ENCODE peak calls at places on chromosomes 6 and 20, in seven cellular contexts. O is thoracic aorta, Z is adrenal gland, C is AG09309, K is cardiac muscle cell, X is PC-9, N is dorsolateral prefrontal cortex. M is an unnamed sample.
A peak's percentile ranks its signal among the peaks of the same experiment; 100 is the strongest.

GRCh38 chr6:106084106-106084963 is 1.8 kb upstream of the PRDM1 start:
- DNase-seq in X (no peak), N (peak; percentile 52), O (no peak), K (peak; percentile 70), Z (peak; percentile 30), C (peak; percentile 89), M (no peak)

GRCh38 chr6:43838276-43839036 is 68.4 kb downstream of the VEGFA start:
- DNase-seq in N (no peak), K (peak; percentile 67), X (peak; percentile 57), C (peak; percentile 33), O (no peak), Z (peak; percentile 83), M (peak; percentile 26)

GRCh38 chr20:5039255-5039657 is 37.9 kb upstream of the SLC23A2 start:
- DNase-seq in C (no peak), O (no peak), X (no peak), Z (no peak), N (no peak), K (no peak), M (no peak)

GRCh38 chr6:31476515-31477139 is 21.3 kb upstream of the MICB start:
- DNase-seq in K (no peak), Z (no peak), N (no peak), X (no peak), O (no peak), C (no peak), M (no peak)

GRCh38 chr6:143556529-143556928 is 45.0 kb upstream of the FUCA2 start:
- DNase-seq in O (no peak), Z (no peak), C (peak; percentile 82), X (no peak), N (no peak), K (no peak), M (peak; percentile 87)

GRCh38 chr20:33518071-33518470 is 28.2 kb downstream of the CBFA2T2 start:
- DNase-seq in C (peak; percentile 25), N (no peak), O (no peak), Z (peak; percentile 20), K (no peak), X (peak; percentile 36), M (peak; percentile 17)

GRCh38 chr6:118263929-118264486 is 284.1 kb upstream of the PLN start:
- DNase-seq in O (no peak), X (peak; percentile 31), C (no peak), N (no peak), K (peak; percentile 58), Z (peak; percentile 28), M (no peak)

GRCh38 chr20:61719691-61720347 is 345.9 kb downstream of the TAF4 start:
- DNase-seq in Z (no peak), N (no peak), O (no peak), C (no peak), X (no peak), K (no peak), M (no peak)

GRCh38 chr20:327946-328563 is 2.7 kb downstream of the SOX12 start:
- DNase-seq in C (no peak), X (no peak), O (no peak), Z (no peak), K (no peak), N (no peak), M (no peak)

GRCh38 chr20:51221103-51221502 is 198.2 kb upstream of the KCNG1 start:
- DNase-seq in N (no peak), Z (no peak), O (no peak), K (no peak), X (no peak), C (no peak), M (no peak)

GRCh38 chr6:46029602-46030001 is 13.9 kb upstream of the CLIC5 start:
- DNase-seq in X (no peak), N (no peak), K (no peak), Z (no peak), C (no peak), O (no peak), M (no peak)
- H3K4me3 ChIP-seq in X (no peak overlapping the region), N (no peak overlapping the region), K (no peak overlapping the region), Z (no peak overlapping the region), C (no peak overlapping the region), O (no peak overlapping the region), M (no peak overlapping the region)

GRCh38 chr20:48582361-48582991 is 245.3 kb downstream of the PREX1 start:
- DNase-seq in Z (peak; percentile 2), C (no peak), X (no peak), O (no peak), N (no peak), K (no peak), M (no peak)

GRCh38 chr20:48581167-48581566 is 246.6 kb downstream of the PREX1 start:
- DNase-seq in O (no peak), K (no peak), N (no peak), C (no peak), X (no peak), Z (no peak), M (no peak)

GRCh38 chr20:48574383-48574782 is 253.4 kb downstream of the PREX1 start:
- DNase-seq in C (no peak), N (no peak), K (no peak), Z (no peak), O (no peak), X (peak; percentile 55), M (no peak)

GRCh38 chr20:48577557-48577956 is 250.2 kb downstream of the PREX1 start:
- DNase-seq in Z (no peak), C (no peak), O (no peak), K (no peak), N (no peak), X (no peak), M (no peak)

GRCh38 chr20:48578397-48579098 is 249.3 kb downstream of the PREX1 start:
- DNase-seq in Z (no peak), X (peak; percentile 52), K (no peak), N (no peak), O (no peak), C (no peak), M (no peak)
- TF ChIP-seq CTCF in Z (no peak), X (peak; percentile 55), K (peak; percentile 9), N (no peak), O (no peak), C (no peak), M (no peak)

GRCh38 chr20:2248837-2249236 is 47.0 kb upstream of the TGM3 start:
- DNase-seq in N (no peak), O (no peak), K (no peak), Z (no peak), X (no peak), C (no peak), M (no peak)

GRCh38 chr20:2244523-2244922 is 51.3 kb upstream of the TGM3 start:
- DNase-seq in K (no peak), C (no peak), X (no peak), N (no peak), Z (no peak), O (no peak), M (no peak)

GRCh38 chr20:2245637-2246036 is 50.2 kb upstream of the TGM3 start:
- DNase-seq in C (no peak), X (no peak), N (no peak), O (no peak), Z (no peak), K (no peak), M (no peak)

GRCh38 chr20:2244993-2245392 is 50.8 kb upstream of the TGM3 start:
- DNase-seq in N (no peak), Z (no peak), X (no peak), C (no peak), O (no peak), K (peak; percentile 23), M (no peak)

GRCh38 chr20:2246081-2246491 is 49.7 kb upstream of the TGM3 start:
- DNase-seq in K (peak; percentile 34), X (no peak), C (no peak), Z (no peak), N (no peak), O (no peak), M (no peak)
- H3K4me3 ChIP-seq in K (no peak overlapping the region), X (no peak overlapping the region), C (no peak overlapping the region), Z (no peak overlapping the region), N (no peak overlapping the region), O (no peak overlapping the region), M (no peak overlapping the region)

GRCh38 chr6:112148103-112148502 is 60.7 kb downstream of the FAM229B start:
- DNase-seq in Z (no peak), C (no peak), X (no peak), N (no peak), O (no peak), K (no peak), M (no peak)
- TF ChIP-seq CTCF in Z (no peak), C (no peak), X (no peak), N (no peak), O (no peak), K (no peak), M (no peak)

GRCh38 chr6:16756660-16757270 is 4.5 kb downstream of the ATXN1 start:
- DNase-seq in K (no peak), C (no peak), Z (no peak), O (no peak), X (peak; percentile 51), N (no peak), M (no peak)
- H3K4me3 ChIP-seq in K (no peak overlapping the region), C (no peak overlapping the region), Z (no peak overlapping the region), O (no peak overlapping the region), X (no peak overlapping the region), N (no peak overlapping the region), M (no peak overlapping the region)